ENCODE peak calls at places on chromosome 21, in eight cellular contexts. S is left colon; O is stimulated activated CD8-positive, alpha-beta memory T cell treated with anti-CD3 and anti-CD28 coated beads, Interleukin-4, amount 100 ng/mL, for 1 hour; M is cardiac septum; K is HFFc6; U is H54; N is NCI-H2081; B is endodermal cell. L is an unnamed sample.

GRCh38 chr21:39079617-39080016 is 103.6 kb downstream of the PSMG1 start:
- DNase-seq in S (peak), O (no peak), M (peak), K (no peak), U (no peak), N (no peak), B (no peak), L (peak)

GRCh38 chr21:42047821-42048613 is 23.1 kb upstream of the UMODL1 start:
- DNase-seq in S (no peak), O (no peak), M (no peak), K (peak), U (peak), N (no peak), B (no peak), L (no peak)

GRCh38 chr21:31011412-31011811 is 26.9 kb downstream of the KRTAP19-8 start:
- DNase-seq in S (no peak), O (no peak), M (no peak), K (no peak), U (no peak), N (no peak), B (no peak), L (no peak)

GRCh38 chr21:37658994-37659458 is 257.2 kb downstream of the KCNJ6 start:
- DNase-seq in S (no peak), O (no peak), M (no peak), K (peak), U (peak), N (no peak), B (no peak), L (no peak)

GRCh38 chr21:44615466-44615865 is 3.6 kb downstream of the KRTAP10-8 start:
- DNase-seq in S (no peak), O (no peak), M (no peak), K (no peak), U (no peak), N (no peak), B (no peak), L (no peak)

GRCh38 chr21:16211339-16212303 is 481.8 kb downstream of the USP25 start:
- DNase-seq in S (no peak), O (no peak), M (no peak), K (peak), U (no peak), N (no peak), B (no peak), L (no peak)

GRCh38 chr21:36141513-36141925 is 6.6 kb downstream of the CBR3 start:
- DNase-seq in S (peak), O (peak), M (peak), K (peak), U (peak), N (peak), B (peak), L (peak)

GRCh38 chr21:39142972-39143371 is 40.3 kb downstream of the PSMG1 start:
- DNase-seq in S (no peak), O (no peak), M (no peak), K (no peak), U (no peak), N (no peak), B (no peak), L (no peak)

GRCh38 chr21:43775190-43775589 is 918 bp downstream of the CSTB start:
- DNase-seq in S (no peak), O (no peak), M (no peak), K (no peak), U (no peak), N (no peak), B (no peak), L (no peak)

GRCh38 chr21:42568834-42569731 is 55.4 kb downstream of the SLC37A1 start:
- DNase-seq in S (peak), O (no peak), M (peak), K (no peak), U (no peak), N (no peak), B (peak), L (no peak)

L was measured in type B pancreatic cell.